ENCODE peak calls at places on chromosomes 13 and 19, in six cellular contexts. Q is NCI-H1092 treated with DMSO at 0.1 percent for 48 hours; J is activated T-cell treated with anti-CD3 and anti-CD28 coated beads, Interleukin-2, amount 50 U/mL, for 72 hours; Z is glutamatergic neuron; D is AG10803; B is body of pancreas. O is an unnamed sample.
A peak's percentile ranks its signal among the peaks of the same experiment; 100 is the strongest.

GRCh38 chr13:109744512-109745051 is 41.8 kb downstream of the IRS2 start:
- DNase-seq in Q (peak; percentile 79), J (no peak), Z (no peak), D (no peak), B (peak; percentile 39), O (no peak)

GRCh38 chr13:35854286-35854685 is 276.9 kb downstream of the DCLK1 start:
- DNase-seq in Q (no peak), J (no peak), Z (no peak), D (no peak), B (no peak), O (no peak)

GRCh38 chr13:93603043-93603442 is 376.4 kb downstream of the GPC6 start:
- DNase-seq in Q (no peak), J (no peak), Z (no peak), D (peak; percentile 95), B (no peak), O (no peak)

GRCh38 chr19:6539514-6539913 is 8.7 kb downstream of the TNFSF9 start:
- DNase-seq in Q (no peak), J (no peak), Z (no peak), D (no peak), B (no peak), O (no peak)

GRCh38 chr19:48815870-48816501 is 5.2 kb upstream of the BCAT2 start:
- DNase-seq in Q (no peak), J (peak; percentile 19), Z (no peak), D (peak; percentile 45), B (peak; percentile 93), O (no peak)

GRCh38 chr13:49585220-49586157 is at the start of gene RCBTB1:
- DNase-seq in Q (peak; percentile 66), J (peak; percentile 80), Z (peak; percentile 80), D (peak; percentile 58), B (peak; percentile 84), O (no peak)

GRCh38 chr19:45403272-45403671 is 1.6 kb downstream of the PPP1R13L start:
- DNase-seq in Q (no peak), J (no peak), Z (no peak), D (no peak), B (no peak), O (no peak)

GRCh38 chr19:17184381-17184841 is 30.7 kb upstream of the USE1 start:
- DNase-seq in Q (no peak), J (peak; percentile 59), Z (no peak), D (no peak), B (no peak), O (no peak)

GRCh38 chr19:45217957-45218334 is 27.3 kb downstream of the EXOC3L2 start:
- DNase-seq in Q (no peak), J (no peak), Z (no peak), D (no peak), B (no peak), O (no peak)

GRCh38 chr13:98041081-98041820 is 87.8 kb downstream of the IPO5 start:
- DNase-seq in Q (no peak), J (no peak), Z (no peak), D (peak; percentile 80), B (no peak), O (no peak)